ENCODE peak calls at places on chromosomes 6 and 20, in six cellular contexts. F, V, S, E, N and I are unnamed samples.

GRCh38 chr20:18032977-18033892 is 24.5 kb downstream of the OVOL2 start:
- DNase-seq in F (no peak), V (no peak), S (no peak), E (peak; percentile 4), N (no peak), I (peak; percentile 89)

GRCh38 chr6:36118550-36119107 is 11.7 kb upstream of the MAPK13 start:
- DNase-seq in F (peak; percentile 89), V (no peak), S (no peak), E (no peak), N (peak; percentile 44), I (peak; percentile 31)

GRCh38 chr6:149990672-149991402 is 27.1 kb downstream of the ULBP1 start:
- DNase-seq in F (no peak), V (no peak), S (no peak), E (no peak), N (no peak), I (no peak)

GRCh38 chr6:169407338-169407737 is 153.7 kb upstream of the THBS2 start:
- DNase-seq in F (no peak), V (no peak), S (no peak), E (no peak), N (no peak), I (no peak)

GRCh38 chr6:22041797-22042489 is 254.9 kb downstream of the PRL start:
- DNase-seq in F (no peak), V (peak; percentile 79), S (no peak), E (peak; percentile 81), N (peak; percentile 5), I (no peak)

GRCh38 chr6:87702589-87702945 is 534 bp upstream of the AKIRIN2 start:
- DNase-seq in F (no peak), V (peak; percentile 75), S (no peak), E (peak; percentile 76), N (no peak), I (peak; percentile 49)

GRCh38 chr6:13710552-13711383 is 867 bp downstream of the RANBP9 start:
- DNase-seq in F (peak; percentile 93), V (no peak), S (peak; percentile 84), E (no peak), N (peak; percentile 66), I (peak; percentile 67)

GRCh38 chr6:14945461-14946210 is 300.2 kb upstream of the JARID2 start:
- DNase-seq in F (no peak), V (no peak), S (no peak), E (no peak), N (no peak), I (no peak)

GRCh38 chr6:43271944-43272343 is 26.1 kb upstream of the SLC22A7 start:
- DNase-seq in F (no peak), V (no peak), S (no peak), E (no peak), N (no peak), I (no peak)
- H3K27me3 ChIP-seq in F (peaks cover 32% of the 10 kb centered on the region), V (peaks cover 21% of the 10 kb centered on the region), S (no peaks in the 10 kb centered on the region), E (peaks cover 78% of the 10 kb centered on the region), N (no peaks in the 10 kb centered on the region), I (no peaks in the 10 kb centered on the region)

GRCh38 chr20:63407928-63408683 is 47.0 kb upstream of the CHRNA4 start:
- DNase-seq in F (no peak), V (no peak), S (no peak), E (no peak), N (no peak), I (no peak)
- H3K27me3 ChIP-seq in F (no peaks in the 10 kb centered on the region), V (no peaks in the 10 kb centered on the region), S (no peaks in the 10 kb centered on the region), E (peaks cover 18% of the 10 kb centered on the region), N (no peaks in the 10 kb centered on the region), I (peaks cover 94% of the 10 kb centered on the region)

GRCh38 chr20:62136283-62137091 is 6.7 kb downstream of the PSMA7 start:
- DNase-seq in F (peak; percentile 88), V (peak; percentile 31), S (peak; percentile 86), E (peak; percentile 68), N (peak; percentile 79), I (peak; percentile 74)
- H3K27me3 ChIP-seq in F (no peaks in the 10 kb centered on the region), V (no peaks in the 10 kb centered on the region), S (no peaks in the 10 kb centered on the region), E (no peaks in the 10 kb centered on the region), N (no peaks in the 10 kb centered on the region), I (no peaks in the 10 kb centered on the region)

DNA sequence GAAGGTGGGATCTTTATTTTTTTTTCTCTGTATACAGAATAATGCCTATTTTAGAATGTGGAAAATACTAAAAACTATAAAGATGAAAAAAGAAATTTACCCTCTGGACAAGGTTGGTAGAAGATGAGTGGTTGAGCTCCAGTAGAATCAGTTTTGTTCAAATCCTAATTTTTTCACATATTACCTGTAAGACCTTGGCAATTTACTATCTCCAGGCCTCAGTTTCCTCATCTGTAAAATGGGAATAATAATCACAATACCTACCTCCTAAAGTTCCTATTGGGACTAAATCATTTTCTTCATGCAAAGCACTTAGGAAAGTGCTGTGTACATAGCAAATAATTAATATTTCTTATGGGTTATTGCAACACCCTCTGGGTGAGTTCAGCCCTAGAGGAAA is 28.4 kb downstream of the DAAM2 start:
- DNase-seq in F (no peak), V (no peak), S (no peak), E (no peak), N (no peak), I (no peak)
- H3K27me3 ChIP-seq in F (no peaks in the 10 kb centered on the region), V (no peaks in the 10 kb centered on the region), S (no peaks in the 10 kb centered on the region), E (no peaks in the 10 kb centered on the region), N (no peaks in the 10 kb centered on the region), I (no peaks in the 10 kb centered on the region)

DNA sequence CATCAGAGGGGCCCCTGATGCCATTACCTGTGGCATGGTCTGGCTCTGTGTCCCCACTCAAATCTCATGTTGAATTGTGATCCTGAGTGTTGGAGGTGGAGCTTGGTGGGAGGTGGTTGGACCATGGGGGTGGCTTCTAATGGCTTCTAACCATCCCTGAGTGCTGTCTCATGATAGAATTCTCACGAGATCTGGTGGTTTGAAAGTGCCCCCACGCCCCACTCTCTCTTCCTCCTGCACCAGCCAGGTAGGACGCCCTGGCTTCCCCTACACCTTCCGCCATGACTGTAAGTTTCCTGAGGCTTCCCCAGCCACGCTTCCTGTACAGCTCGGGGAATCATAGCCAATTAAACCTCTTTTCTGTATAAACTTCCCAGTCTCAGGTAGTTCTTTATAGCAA is 14.9 kb downstream of the BHLHE23 start:
- DNase-seq in F (no peak), V (no peak), S (no peak), E (no peak), N (no peak), I (no peak)
- H3K27me3 ChIP-seq in F (peaks cover 3% of the 10 kb centered on the region), V (peaks cover 20% of the 10 kb centered on the region), S (no peaks in the 10 kb centered on the region), E (peaks cover 72% of the 10 kb centered on the region), N (no peaks in the 10 kb centered on the region), I (peaks cover 53% of the 10 kb centered on the region)